ENCODE peak calls at places on chromosome 13, in nine cellular contexts. C, U, R, L, E, F, T, G and M are unnamed samples.

GRCh38 chr13:43303040-43303729 is 279.8 kb downstream of the DNAJC15 start:
- DNase-seq in C (peak), U (peak), R (peak), L (peak), E (no peak), F (peak), T (peak), G (peak), M (peak)

GRCh38 chr13:82847595-82847994 is 1034.7 kb downstream of the SLITRK1 start:
- DNase-seq in C (no peak), U (no peak), R (no peak), L (no peak), E (no peak), F (no peak), T (no peak), G (no peak), M (no peak)

GRCh38 chr13:32824061-32824460 is 192.2 kb upstream of the KL start:
- DNase-seq in C (no peak), U (no peak), R (no peak), L (no peak), E (no peak), F (no peak), T (no peak), G (no peak), M (no peak)

GRCh38 chr13:48580185-48580803 is 47.4 kb upstream of the RCBTB2 start:
- DNase-seq in C (peak), U (peak), R (peak), L (peak), E (peak), F (peak), T (peak), G (peak), M (peak)

GRCh38 chr13:40446365-40446764 is 220.1 kb downstream of the FOXO1 start:
- DNase-seq in C (no peak), U (no peak), R (no peak), L (no peak), E (no peak), F (peak), T (no peak), G (no peak), M (no peak)

GRCh38 chr13:27280009-27280646 is 9.5 kb downstream of the RASL11A start:
- DNase-seq in C (no peak), U (no peak), R (no peak), L (no peak), E (no peak), F (no peak), T (no peak), G (no peak), M (no peak)

GRCh38 chr13:48942131-48942530 is 33.6 kb upstream of the FNDC3A start:
- DNase-seq in C (no peak), U (peak), R (peak), L (no peak), E (no peak), F (peak), T (peak), G (peak), M (no peak)

GRCh38 chr13:56332671-56333070 is 808.0 kb upstream of the PRR20A start:
- DNase-seq in C (no peak), U (no peak), R (no peak), L (no peak), E (no peak), F (no peak), T (no peak), G (no peak), M (no peak)

GRCh38 chr13:52084971-52085370 is 43.9 kb downstream of the NEK5 start:
- DNase-seq in C (no peak), U (no peak), R (no peak), L (no peak), E (no peak), F (no peak), T (no peak), G (no peak), M (no peak)

GRCh38 chr13:112449545-112449930 is 73.4 kb downstream of the SPACA7 start:
- DNase-seq in C (no peak), U (no peak), R (no peak), L (no peak), E (no peak), F (no peak), T (no peak), G (no peak), M (no peak)

GRCh38 chr13:64471916-64472315 is 2758.2 kb downstream of the PCDH9 start:
- DNase-seq in C (no peak), U (no peak), R (peak), L (no peak), E (no peak), F (peak), T (peak), G (peak), M (no peak)

GRCh38 chr13:39892731-39893293 is 237.3 kb downstream of the COG6 start:
- DNase-seq in C (no peak), U (no peak), R (peak), L (no peak), E (peak), F (peak), T (no peak), G (no peak), M (no peak)

GRCh38 chr13:99955747-99956472 is 15.7 kb downstream of the ZIC5 start:
- DNase-seq in C (no peak), U (peak), R (peak), L (no peak), E (no peak), F (peak), T (no peak), G (peak), M (no peak)

GRCh38 chr13:29550589-29550988 is 44.9 kb downstream of the SLC7A1 start:
- DNase-seq in C (no peak), U (peak), R (no peak), L (no peak), E (no peak), F (no peak), T (no peak), G (peak), M (no peak)

GRCh38 chr13:22030321-22030720 is 359.4 kb downstream of the FGF9 start:
- DNase-seq in C (no peak), U (no peak), R (no peak), L (no peak), E (no peak), F (no peak), T (no peak), G (no peak), M (no peak)

GRCh38 chr13:40644838-40645620 is 21.4 kb downstream of the FOXO1 start:
- DNase-seq in C (no peak), U (peak), R (no peak), L (no peak), E (no peak), F (no peak), T (no peak), G (no peak), M (no peak)

GRCh38 chr13:20654156-20654555 is 49.3 kb upstream of the IL17D start:
- DNase-seq in C (no peak), U (peak), R (peak), L (no peak), E (no peak), F (peak), T (no peak), G (peak), M (no peak)

GRCh38 chr13:110559429-110559943 is 2.0 kb downstream of the RAB20 start:
- DNase-seq in C (peak), U (peak), R (peak), L (no peak), E (no peak), F (peak), T (no peak), G (peak), M (no peak)

GRCh38 chr13:34108396-34108795 is 290.4 kb downstream of the RFC3 start:
- DNase-seq in C (no peak), U (peak), R (peak), L (no peak), E (no peak), F (no peak), T (no peak), G (no peak), M (no peak)

GRCh38 chr13:92591117-92591516 is 635.5 kb upstream of the GPC6 start:
- DNase-seq in C (no peak), U (no peak), R (no peak), L (no peak), E (no peak), F (no peak), T (no peak), G (no peak), M (no peak)

GRCh38 chr13:101757446-101758039 is 305.1 kb downstream of the ITGBL1 start:
- DNase-seq in C (no peak), U (no peak), R (peak), L (no peak), E (no peak), F (peak), T (peak), G (peak), M (no peak)

GRCh38 chr13:79806821-79807220 is 325.9 kb downstream of the NDFIP2 start:
- DNase-seq in C (no peak), U (no peak), R (no peak), L (no peak), E (no peak), F (no peak), T (no peak), G (no peak), M (no peak)

GRCh38 chr13:75258159-75258782 is 223.7 kb downstream of the TBC1D4 start:
- DNase-seq in C (no peak), U (no peak), R (peak), L (no peak), E (no peak), F (peak), T (peak), G (peak), M (no peak)

GRCh38 chr13:35787937-35788336 is 311.4 kb upstream of the MAB21L1 start:
- DNase-seq in C (no peak), U (no peak), R (peak), L (no peak), E (no peak), F (peak), T (no peak), G (no peak), M (no peak)

GRCh38 chr13:101053289-101053688 is 363.0 kb downstream of the NALCN start:
- DNase-seq in C (no peak), U (no peak), R (no peak), L (no peak), E (no peak), F (no peak), T (no peak), G (no peak), M (no peak)

GRCh38 chr13:46168341-46168740 is 13.6 kb downstream of the LCP1 start:
- DNase-seq in C (no peak), U (peak), R (peak), L (no peak), E (peak), F (peak), T (no peak), G (no peak), M (no peak)

GRCh38 chr13:32041429-32041828 is 9.9 kb downstream of the FRY start:
- DNase-seq in C (no peak), U (no peak), R (no peak), L (no peak), E (no peak), F (no peak), T (no peak), G (no peak), M (no peak)

GRCh38 chr13:44132710-44133109 is 240.9 kb upstream of the SERP2 start:
- DNase-seq in C (peak), U (peak), R (peak), L (no peak), E (no peak), F (peak), T (no peak), G (peak), M (peak)

GRCh38 chr13:45534604-45535003 is 69.9 kb downstream of the COG3 start:
- DNase-seq in C (no peak), U (no peak), R (no peak), L (no peak), E (no peak), F (no peak), T (no peak), G (no peak), M (no peak)

GRCh38 chr13:52711277-52711676 is 28.3 kb downstream of the CNMD start:
- DNase-seq in C (no peak), U (no peak), R (no peak), L (no peak), E (no peak), F (no peak), T (no peak), G (no peak), M (no peak)